ENCODE peak calls at places on chromosomes 7 and 10, in seven cellular contexts. Z, C, Q, V, R, G and D are unnamed samples.

GRCh38 chr10:105758209-105758998 is 1117.3 kb downstream of the SORCS3 start:
- DNase-seq in Z (no peak), C (no peak), Q (no peak), V (no peak), R (no peak), G (no peak), D (no peak)

GRCh38 chr10:126910798-126911197 is 5.6 kb downstream of the DOCK1 start:
- DNase-seq in Z (no peak), C (no peak), Q (no peak), V (no peak), R (no peak), G (no peak), D (no peak)

GRCh38 chr7:83119496-83119895 is 43.2 kb downstream of the PCLO start:
- DNase-seq in Z (no peak), C (no peak), Q (no peak), V (no peak), R (no peak), G (no peak), D (no peak)

GRCh38 chr10:43759216-43759615 is 110.5 kb upstream of the ZNF32 start:
- DNase-seq in Z (no peak), C (no peak), Q (no peak), V (no peak), R (no peak), G (no peak), D (no peak)

GRCh38 chr10:104299031-104299904 is 30.3 kb downstream of the GSTO2 start:
- DNase-seq in Z (no peak), C (no peak), Q (no peak), V (peak; percentile 81), R (no peak), G (no peak), D (no peak)

GRCh38 chr7:106681815-106682495 is 21.0 kb upstream of the CCDC71L start:
- DNase-seq in Z (no peak), C (no peak), Q (no peak), V (peak; percentile 95), R (no peak), G (no peak), D (no peak)

GRCh38 chr7:158044156-158044823 is 543.3 kb downstream of the PTPRN2 start:
- DNase-seq in Z (no peak), C (no peak), Q (peak; percentile 23), V (no peak), R (no peak), G (no peak), D (no peak)

GRCh38 chr7:76281006-76281705 is 21.3 kb upstream of the HSPB1 start:
- DNase-seq in Z (no peak), C (peak; percentile 43), Q (no peak), V (no peak), R (no peak), G (no peak), D (no peak)

GRCh38 chr10:113854757-113855626 is 531 bp downstream of the NHLRC2 start:
- DNase-seq in Z (peak; percentile 66), C (peak; percentile 62), Q (peak; percentile 69), V (peak; percentile 58), R (peak; percentile 54), G (peak; percentile 23), D (peak; percentile 39)

GRCh38 chr7:80699030-80699638 is 60.7 kb downstream of the CD36 start:
- DNase-seq in Z (no peak), C (peak; percentile 81), Q (no peak), V (peak; percentile 67), R (no peak), G (no peak), D (no peak)

GRCh38 chr7:125727215-125727614 is 797.6 kb upstream of the POT1 start:
- DNase-seq in Z (no peak), C (no peak), Q (no peak), V (no peak), R (no peak), G (no peak), D (no peak)

GRCh38 chr10:120732067-120732466 is 119.1 kb upstream of the WDR11 start:
- DNase-seq in Z (no peak), C (peak; percentile 2), Q (no peak), V (peak; percentile 6), R (no peak), G (no peak), D (no peak)

GRCh38 chr7:35617076-35617475 is 77.9 kb downstream of the HERPUD2 start:
- DNase-seq in Z (no peak), C (no peak), Q (no peak), V (peak; percentile 59), R (no peak), G (no peak), D (no peak)

GRCh38 chr7:8284606-8285005 is 22.6 kb upstream of the ICA1 start:
- DNase-seq in Z (peak; percentile 17), C (no peak), Q (no peak), V (no peak), R (no peak), G (no peak), D (no peak)

GRCh38 chr7:79452495-79453265 is 787 bp downstream of the MAGI2 start:
- DNase-seq in Z (peak; percentile 40), C (no peak), Q (peak; percentile 70), V (no peak), R (no peak), G (no peak), D (peak; percentile 13)

GRCh38 chr10:114990991-114991390 is 53.0 kb downstream of the TRUB1 start:
- DNase-seq in Z (no peak), C (no peak), Q (no peak), V (no peak), R (no peak), G (no peak), D (no peak)

GRCh38 chr10:13890617-13891541 is 304.1 kb downstream of the PRPF18 start:
- DNase-seq in Z (no peak), C (no peak), Q (peak; percentile 80), V (peak; percentile 80), R (peak; percentile 11), G (no peak), D (no peak)

GRCh38 chr7:101542527-101543241 is 86.4 kb downstream of the MYL10 start:
- DNase-seq in Z (peak; percentile 79), C (peak; percentile 75), Q (peak; percentile 77), V (peak; percentile 45), R (peak; percentile 89), G (peak; percentile 70), D (peak; percentile 75)

GRCh38 chr10:73827346-73828089 is 16.1 kb upstream of the NDST2 start:
- DNase-seq in Z (no peak), C (peak; percentile 9), Q (no peak), V (peak; percentile 69), R (no peak), G (no peak), D (no peak)

GRCh38 chr7:104794154-104794553 is 219.9 kb upstream of the KMT2E start:
- DNase-seq in Z (no peak), C (no peak), Q (no peak), V (no peak), R (no peak), G (no peak), D (no peak)

GRCh38 chr10:95303950-95304349 is 13.1 kb upstream of the PDLIM1 start:
- DNase-seq in Z (no peak), C (no peak), Q (no peak), V (no peak), R (no peak), G (no peak), D (no peak)

GRCh38 chr7:101186839-101187448 is 6.9 kb upstream of the NAT16 start:
- DNase-seq in Z (no peak), C (no peak), Q (no peak), V (no peak), R (no peak), G (no peak), D (no peak)

GRCh38 chr7:90605055-90605454 is 8.9 kb downstream of the CDK14 start:
- DNase-seq in Z (peak; percentile 9), C (no peak), Q (no peak), V (no peak), R (no peak), G (no peak), D (no peak)

GRCh38 chr7:18855796-18856195 is 261.6 kb downstream of the TWIST1 start:
- DNase-seq in Z (no peak), C (no peak), Q (no peak), V (peak; percentile 85), R (no peak), G (no peak), D (no peak)

GRCh38 chr7:106744507-106745180 is 83.7 kb upstream of the CCDC71L start:
- DNase-seq in Z (no peak), C (no peak), Q (no peak), V (peak; percentile 30), R (peak; percentile 30), G (no peak), D (no peak)

GRCh38 chr7:73606801-73607691 is 17.3 kb downstream of the MLXIPL start:
- DNase-seq in Z (peak; percentile 84), C (peak; percentile 61), Q (no peak), V (peak; percentile 43), R (peak; percentile 63), G (peak; percentile 71), D (no peak)

GRCh38 chr7:93944673-93945072 is 23.1 kb downstream of the GNG11 start:
- DNase-seq in Z (no peak), C (no peak), Q (no peak), V (peak; percentile 36), R (no peak), G (no peak), D (no peak)

GRCh38 chr10:114715171-114715670 is 57.1 kb upstream of the ABLIM1 start:
- DNase-seq in Z (no peak), C (no peak), Q (no peak), V (peak; percentile 86), R (no peak), G (no peak), D (no peak)